ENCODE peak calls at places on chromosomes 11 and 22, in nine cellular contexts. One of them, this sample, is unnamed.

GRCh38 chr11:61611309-61611708 is 30.4 kb upstream of the SYT7 start:
- DNase-seq in IMR-90: no peak
- DNase-seq in islet precursor cell: no peak
- DNase-seq in NCI-H1092: peak
- DNase-seq in anterior cingulate cortex: no peak
- DNase-seq in A549: no peak
- DNase-seq in uterus: no peak
- DNase-seq in activated T-cell treated with anti-CD3 and anti-CD28 coated beads for 1 hour: no peak
- DNase-seq in activated T-helper 1 cell treated with anti-CD3 and anti-CD28 coated beads, Interleukin-2, amount 50 U/mL, for 16 hours: no peak
- DNase-seq in this sample: no peak

GRCh38 chr11:95508219-95508880 is 277.3 kb upstream of the SESN3 start:
- DNase-seq in IMR-90: no peak
- DNase-seq in islet precursor cell: no peak
- DNase-seq in NCI-H1092: no peak
- DNase-seq in anterior cingulate cortex: no peak
- DNase-seq in A549: no peak
- DNase-seq in uterus: no peak
- DNase-seq in activated T-cell treated with anti-CD3 and anti-CD28 coated beads for 1 hour: no peak
- DNase-seq in activated T-helper 1 cell treated with anti-CD3 and anti-CD28 coated beads, Interleukin-2, amount 50 U/mL, for 16 hours: no peak
- DNase-seq in this sample: no peak

GRCh38 chr22:41284465-41284864 is 1.5 kb downstream of the RANGAP1 start:
- DNase-seq in IMR-90: no peak
- DNase-seq in islet precursor cell: no peak
- DNase-seq in NCI-H1092: no peak
- DNase-seq in anterior cingulate cortex: no peak
- DNase-seq in A549: no peak
- DNase-seq in uterus: no peak
- DNase-seq in activated T-cell treated with anti-CD3 and anti-CD28 coated beads for 1 hour: no peak
- DNase-seq in activated T-helper 1 cell treated with anti-CD3 and anti-CD28 coated beads, Interleukin-2, amount 50 U/mL, for 16 hours: no peak
- DNase-seq in this sample: no peak

GRCh38 chr22:36237462-36238347 is 1.6 kb downstream of the APOL2 start:
- DNase-seq in IMR-90: no peak
- DNase-seq in islet precursor cell: peak
- DNase-seq in NCI-H1092: no peak
- DNase-seq in anterior cingulate cortex: no peak
- DNase-seq in A549: no peak
- DNase-seq in uterus: no peak
- DNase-seq in activated T-cell treated with anti-CD3 and anti-CD28 coated beads for 1 hour: no peak
- DNase-seq in activated T-helper 1 cell treated with anti-CD3 and anti-CD28 coated beads, Interleukin-2, amount 50 U/mL, for 16 hours: no peak
- DNase-seq in this sample: no peak

GRCh38 chr11:67347964-67348749 is 5.2 kb downstream of the POLD4 start:
- DNase-seq in IMR-90: peak
- DNase-seq in islet precursor cell: no peak
- DNase-seq in NCI-H1092: no peak
- DNase-seq in anterior cingulate cortex: no peak
- DNase-seq in A549: no peak
- DNase-seq in uterus: no peak
- DNase-seq in activated T-cell treated with anti-CD3 and anti-CD28 coated beads for 1 hour: no peak
- DNase-seq in activated T-helper 1 cell treated with anti-CD3 and anti-CD28 coated beads, Interleukin-2, amount 50 U/mL, for 16 hours: no peak
- DNase-seq in this sample: no peak

GRCh38 chr11:101516546-101516945 is 67.3 kb downstream of the TRPC6 start:
- DNase-seq in IMR-90: no peak
- DNase-seq in islet precursor cell: no peak
- DNase-seq in NCI-H1092: no peak
- DNase-seq in anterior cingulate cortex: no peak
- DNase-seq in A549: no peak
- DNase-seq in uterus: no peak
- DNase-seq in activated T-cell treated with anti-CD3 and anti-CD28 coated beads for 1 hour: no peak
- DNase-seq in activated T-helper 1 cell treated with anti-CD3 and anti-CD28 coated beads, Interleukin-2, amount 50 U/mL, for 16 hours: no peak
- DNase-seq in this sample: no peak

GRCh38 chr11:91921974-91922373 is 302.6 kb upstream of the FAT3 start:
- DNase-seq in IMR-90: no peak
- DNase-seq in islet precursor cell: no peak
- DNase-seq in NCI-H1092: no peak
- DNase-seq in anterior cingulate cortex: no peak
- DNase-seq in A549: no peak
- DNase-seq in uterus: no peak
- DNase-seq in activated T-cell treated with anti-CD3 and anti-CD28 coated beads for 1 hour: no peak
- DNase-seq in activated T-helper 1 cell treated with anti-CD3 and anti-CD28 coated beads, Interleukin-2, amount 50 U/mL, for 16 hours: no peak
- DNase-seq in this sample: no peak

GRCh38 chr22:35258144-35258988 is 1.1 kb downstream of the HMGXB4 start:
- DNase-seq in IMR-90: peak
- DNase-seq in islet precursor cell: peak
- DNase-seq in NCI-H1092: no peak
- DNase-seq in anterior cingulate cortex: no peak
- DNase-seq in A549: peak
- DNase-seq in uterus: no peak
- DNase-seq in activated T-cell treated with anti-CD3 and anti-CD28 coated beads for 1 hour: no peak
- DNase-seq in activated T-helper 1 cell treated with anti-CD3 and anti-CD28 coated beads, Interleukin-2, amount 50 U/mL, for 16 hours: no peak
- DNase-seq in this sample: peak

GRCh38 chr22:27682438-27682837 is 119.1 kb downstream of the MN1 start:
- DNase-seq in IMR-90: no peak
- DNase-seq in islet precursor cell: no peak
- DNase-seq in NCI-H1092: no peak
- DNase-seq in anterior cingulate cortex: no peak
- DNase-seq in A549: no peak
- DNase-seq in uterus: no peak
- DNase-seq in activated T-cell treated with anti-CD3 and anti-CD28 coated beads for 1 hour: no peak
- DNase-seq in activated T-helper 1 cell treated with anti-CD3 and anti-CD28 coated beads, Interleukin-2, amount 50 U/mL, for 16 hours: no peak
- DNase-seq in this sample: no peak

This sample was measured in LoVo.